ENCODE peak calls at places on chromosomes 1 and 21, in nine cellular contexts. One of them, this sample, is unnamed.

GRCh38 chr1:59071289-59071688 is 225.6 kb upstream of the FGGY start:
- DNase-seq in H9: no peak
- DNase-seq in AG04450: no peak
- DNase-seq in uterus: no peak
- DNase-seq in adrenal gland: no peak
- DNase-seq in CD4-positive, alpha-beta T cell: no peak
- DNase-seq in colonic mucosa: peak; percentile 39
- DNase-seq in thoracic aorta: no peak
- DNase-seq in body of pancreas: peak; percentile 48
- DNase-seq in this sample: no peak

GRCh38 chr1:60571811-60572210 is 498.2 kb upstream of the C1orf87 start:
- DNase-seq in colonic mucosa: no peak
- DNase-seq in AG04450: no peak
- DNase-seq in thoracic aorta: no peak
- DNase-seq in body of pancreas: no peak
- DNase-seq in CD4-positive, alpha-beta T cell: no peak
- DNase-seq in H9: no peak
- DNase-seq in adrenal gland: no peak
- DNase-seq in uterus: no peak
- DNase-seq in this sample: no peak

GRCh38 chr1:88029142-88029541 is 654.9 kb upstream of the PKN2 start:
- DNase-seq in AG04450: no peak
- DNase-seq in body of pancreas: peak; percentile 29
- DNase-seq in uterus: no peak
- DNase-seq in thoracic aorta: no peak
- DNase-seq in CD4-positive, alpha-beta T cell: no peak
- DNase-seq in adrenal gland: no peak
- DNase-seq in colonic mucosa: no peak
- DNase-seq in H9: no peak
- DNase-seq in this sample: peak; percentile 29

GRCh38 chr1:10679521-10680220 is 116.8 kb downstream of the CASZ1 start:
- DNase-seq in colonic mucosa: peak; percentile 69
- DNase-seq in CD4-positive, alpha-beta T cell: no peak
- DNase-seq in AG04450: peak; percentile 11
- DNase-seq in thoracic aorta: no peak
- DNase-seq in adrenal gland: no peak
- DNase-seq in uterus: no peak
- DNase-seq in body of pancreas: peak; percentile 69
- DNase-seq in H9: peak; percentile 91
- DNase-seq in this sample: no peak

GRCh38 chr1:3501856-3502665 is 47.6 kb downstream of the ARHGEF16 start:
- DNase-seq in colonic mucosa: peak; percentile 70
- DNase-seq in adrenal gland: peak; percentile 45
- DNase-seq in body of pancreas: peak; percentile 67
- DNase-seq in AG04450: no peak
- DNase-seq in uterus: no peak
- DNase-seq in thoracic aorta: no peak
- DNase-seq in H9: peak; percentile 90
- DNase-seq in CD4-positive, alpha-beta T cell: peak; percentile 28
- DNase-seq in this sample: peak; percentile 86

GRCh38 chr21:17536381-17536780 is 23.5 kb downstream of the CXADR start:
- DNase-seq in CD4-positive, alpha-beta T cell: no peak
- DNase-seq in uterus: no peak
- DNase-seq in AG04450: no peak
- DNase-seq in colonic mucosa: no peak
- DNase-seq in body of pancreas: no peak
- DNase-seq in thoracic aorta: no peak
- DNase-seq in adrenal gland: no peak
- DNase-seq in H9: no peak
- DNase-seq in this sample: no peak

GRCh38 chr21:42678118-42678430 is 24.7 kb downstream of the PDE9A start:
- DNase-seq in uterus: no peak
- DNase-seq in H9: no peak
- DNase-seq in CD4-positive, alpha-beta T cell: no peak
- DNase-seq in adrenal gland: no peak
- DNase-seq in AG04450: no peak
- DNase-seq in body of pancreas: no peak
- DNase-seq in colonic mucosa: no peak
- DNase-seq in thoracic aorta: no peak
- DNase-seq in this sample: no peak

GRCh38 chr1:200183637-200184036 is 156.1 kb downstream of the NR5A2 start:
- DNase-seq in thoracic aorta: no peak
- DNase-seq in uterus: no peak
- DNase-seq in body of pancreas: no peak
- DNase-seq in CD4-positive, alpha-beta T cell: no peak
- DNase-seq in colonic mucosa: no peak
- DNase-seq in AG04450: no peak
- DNase-seq in H9: no peak
- DNase-seq in adrenal gland: no peak
- DNase-seq in this sample: no peak

GRCh38 chr1:95086949-95087533 is 14.3 kb upstream of the ALG14 start:
- DNase-seq in adrenal gland: peak; percentile 36
- DNase-seq in AG04450: peak; percentile 65
- DNase-seq in uterus: no peak
- DNase-seq in body of pancreas: no peak
- DNase-seq in colonic mucosa: no peak
- DNase-seq in thoracic aorta: peak; percentile 51
- DNase-seq in H9: peak; percentile 47
- DNase-seq in CD4-positive, alpha-beta T cell: no peak
- DNase-seq in this sample: no peak

GRCh38 chr1:228941673-228942072 is 206.4 kb downstream of the RHOU start:
- DNase-seq in body of pancreas: no peak
- DNase-seq in colonic mucosa: no peak
- DNase-seq in uterus: no peak
- DNase-seq in AG04450: no peak
- DNase-seq in thoracic aorta: no peak
- DNase-seq in CD4-positive, alpha-beta T cell: no peak
- DNase-seq in adrenal gland: no peak
- DNase-seq in H9: no peak
- DNase-seq in this sample: no peak

GRCh38 chr1:230230948-230231738 is 164.1 kb downstream of the GALNT2 start:
- DNase-seq in H9: no peak
- DNase-seq in body of pancreas: peak; percentile 61
- DNase-seq in uterus: no peak
- DNase-seq in colonic mucosa: peak; percentile 58
- DNase-seq in thoracic aorta: no peak
- DNase-seq in adrenal gland: no peak
- DNase-seq in CD4-positive, alpha-beta T cell: no peak
- DNase-seq in AG04450: no peak
- DNase-seq in this sample: no peak

GRCh38 chr1:172903581-172904220 is 147.0 kb downstream of the TNFSF18 start:
- DNase-seq in H9: no peak
- DNase-seq in CD4-positive, alpha-beta T cell: no peak
- DNase-seq in body of pancreas: no peak
- DNase-seq in AG04450: no peak
- DNase-seq in thoracic aorta: no peak
- DNase-seq in uterus: no peak
- DNase-seq in adrenal gland: no peak
- DNase-seq in colonic mucosa: no peak
- DNase-seq in this sample: no peak

GRCh38 chr1:110634455-110635281 is 28.5 kb upstream of the KCNA2 start:
- DNase-seq in CD4-positive, alpha-beta T cell: peak; percentile 47
- DNase-seq in colonic mucosa: peak; percentile 51
- DNase-seq in H9: no peak
- DNase-seq in thoracic aorta: peak; percentile 25
- DNase-seq in uterus: peak; percentile 81
- DNase-seq in adrenal gland: peak; percentile 85
- DNase-seq in AG04450: peak; percentile 46
- DNase-seq in body of pancreas: peak; percentile 88
- DNase-seq in this sample: peak; percentile 35

GRCh38 chr1:97726386-97726785 is 194.4 kb downstream of the DPYD start:
- DNase-seq in CD4-positive, alpha-beta T cell: no peak
- DNase-seq in body of pancreas: no peak
- DNase-seq in thoracic aorta: no peak
- DNase-seq in colonic mucosa: no peak
- DNase-seq in adrenal gland: no peak
- DNase-seq in AG04450: no peak
- DNase-seq in H9: no peak
- DNase-seq in uterus: no peak
- DNase-seq in this sample: no peak

GRCh38 chr1:206004269-206004800 is 1.1 kb upstream of the RAB7B start:
- DNase-seq in colonic mucosa: no peak
- DNase-seq in thoracic aorta: no peak
- DNase-seq in CD4-positive, alpha-beta T cell: no peak
- DNase-seq in adrenal gland: no peak
- DNase-seq in uterus: no peak
- DNase-seq in body of pancreas: no peak
- DNase-seq in H9: no peak
- DNase-seq in AG04450: no peak
- DNase-seq in this sample: no peak

GRCh38 chr1:9651565-9652378 is at the start of gene PIK3CD:
- DNase-seq in CD4-positive, alpha-beta T cell: no peak
- DNase-seq in body of pancreas: no peak
- DNase-seq in H9: peak; percentile 61
- DNase-seq in colonic mucosa: no peak
- DNase-seq in adrenal gland: no peak
- DNase-seq in thoracic aorta: no peak
- DNase-seq in uterus: no peak
- DNase-seq in AG04450: no peak
- DNase-seq in this sample: peak; percentile 60
- TF ChIP-seq CTCF in CD4-positive, alpha-beta T cell: no peak
- TF ChIP-seq CTCF in body of pancreas: no peak
- TF ChIP-seq CTCF in H9: no peak
- TF ChIP-seq CTCF in colonic mucosa: no peak
- TF ChIP-seq CTCF in adrenal gland: no peak
- TF ChIP-seq CTCF in thoracic aorta: no peak
- TF ChIP-seq CTCF in uterus: no peak
- TF ChIP-seq CTCF in AG04450: no peak
- TF ChIP-seq CTCF in this sample: no peak

GRCh38 chr1:201779351-201779880 is 49.5 kb upstream of the IPO9 start:
- DNase-seq in body of pancreas: no peak
- DNase-seq in colonic mucosa: no peak
- DNase-seq in thoracic aorta: no peak
- DNase-seq in CD4-positive, alpha-beta T cell: no peak
- DNase-seq in H9: no peak
- DNase-seq in adrenal gland: no peak
- DNase-seq in uterus: no peak
- DNase-seq in AG04450: no peak
- DNase-seq in this sample: no peak
- H3K27ac ChIP-seq in body of pancreas: no peak overlapping the region
- H3K27ac ChIP-seq in colonic mucosa: no peak overlapping the region
- H3K27ac ChIP-seq in thoracic aorta: peak overlapping the region; percentile 88
- H3K27ac ChIP-seq in CD4-positive, alpha-beta T cell: no peak overlapping the region
- H3K27ac ChIP-seq in H9: no peak overlapping the region
- H3K27ac ChIP-seq in adrenal gland: no peak overlapping the region
- H3K27ac ChIP-seq in uterus: peak overlapping the region; percentile 50
- H3K27ac ChIP-seq in AG04450: no peak overlapping the region
- H3K27ac ChIP-seq in this sample: no peak overlapping the region

GRCh38 chr1:232319518-232319917 is 310.4 kb downstream of the SIPA1L2 start:
- DNase-seq in AG04450: no peak
- DNase-seq in uterus: no peak
- DNase-seq in H9: no peak
- DNase-seq in body of pancreas: no peak
- DNase-seq in CD4-positive, alpha-beta T cell: no peak
- DNase-seq in thoracic aorta: no peak
- DNase-seq in colonic mucosa: no peak
- DNase-seq in adrenal gland: no peak
- DNase-seq in this sample: no peak

GRCh38 chr1:232318143-232318542 is 311.8 kb downstream of the SIPA1L2 start:
- DNase-seq in uterus: no peak
- DNase-seq in AG04450: no peak
- DNase-seq in CD4-positive, alpha-beta T cell: no peak
- DNase-seq in H9: no peak
- DNase-seq in body of pancreas: no peak
- DNase-seq in adrenal gland: no peak
- DNase-seq in colonic mucosa: no peak
- DNase-seq in thoracic aorta: no peak
- DNase-seq in this sample: no peak

GRCh38 chr1:232317336-232317735 is 312.6 kb downstream of the SIPA1L2 start:
- DNase-seq in H9: no peak
- DNase-seq in uterus: no peak
- DNase-seq in adrenal gland: no peak
- DNase-seq in colonic mucosa: no peak
- DNase-seq in body of pancreas: no peak
- DNase-seq in thoracic aorta: no peak
- DNase-seq in AG04450: no peak
- DNase-seq in CD4-positive, alpha-beta T cell: no peak
- DNase-seq in this sample: no peak

GRCh38 chr1:232316864-232317263 is 313.1 kb downstream of the SIPA1L2 start:
- DNase-seq in adrenal gland: no peak
- DNase-seq in colonic mucosa: no peak
- DNase-seq in CD4-positive, alpha-beta T cell: no peak
- DNase-seq in uterus: no peak
- DNase-seq in AG04450: no peak
- DNase-seq in thoracic aorta: no peak
- DNase-seq in H9: no peak
- DNase-seq in body of pancreas: no peak
- DNase-seq in this sample: no peak

GRCh38 chr1:232319106-232319505 is 310.8 kb downstream of the SIPA1L2 start:
- DNase-seq in colonic mucosa: no peak
- DNase-seq in AG04450: no peak
- DNase-seq in adrenal gland: no peak
- DNase-seq in body of pancreas: no peak
- DNase-seq in CD4-positive, alpha-beta T cell: no peak
- DNase-seq in uterus: no peak
- DNase-seq in thoracic aorta: no peak
- DNase-seq in H9: no peak
- DNase-seq in this sample: no peak
- TF ChIP-seq CTCF in colonic mucosa: no peak
- TF ChIP-seq CTCF in AG04450: no peak
- TF ChIP-seq CTCF in adrenal gland: no peak
- TF ChIP-seq CTCF in body of pancreas: no peak
- TF ChIP-seq CTCF in CD4-positive, alpha-beta T cell: no peak
- TF ChIP-seq CTCF in uterus: no peak
- TF ChIP-seq CTCF in thoracic aorta: no peak
- TF ChIP-seq CTCF in H9: no peak
- TF ChIP-seq CTCF in this sample: no peak

GRCh38 chr1:244851546-244852231 is 12.7 kb downstream of the HNRNPU start:
- DNase-seq in colonic mucosa: no peak
- DNase-seq in adrenal gland: peak; percentile 66
- DNase-seq in thoracic aorta: no peak
- DNase-seq in H9: no peak
- DNase-seq in CD4-positive, alpha-beta T cell: no peak
- DNase-seq in AG04450: no peak
- DNase-seq in body of pancreas: no peak
- DNase-seq in uterus: no peak
- DNase-seq in this sample: no peak

GRCh38 chr1:244846653-244847052 is 11.2 kb downstream of the COX20 start:
- DNase-seq in thoracic aorta: no peak
- DNase-seq in AG04450: no peak
- DNase-seq in adrenal gland: no peak
- DNase-seq in colonic mucosa: no peak
- DNase-seq in body of pancreas: no peak
- DNase-seq in uterus: no peak
- DNase-seq in CD4-positive, alpha-beta T cell: no peak
- DNase-seq in H9: no peak
- DNase-seq in this sample: no peak

GRCh38 chr1:244850896-244851295 is 13.4 kb downstream of the HNRNPU start:
- DNase-seq in AG04450: no peak
- DNase-seq in uterus: no peak
- DNase-seq in thoracic aorta: no peak
- DNase-seq in CD4-positive, alpha-beta T cell: no peak
- DNase-seq in H9: no peak
- DNase-seq in adrenal gland: no peak
- DNase-seq in colonic mucosa: no peak
- DNase-seq in body of pancreas: no peak
- DNase-seq in this sample: no peak

GRCh38 chr1:244850099-244850852 is 14.1 kb downstream of the HNRNPU start:
- DNase-seq in colonic mucosa: no peak
- DNase-seq in AG04450: no peak
- DNase-seq in body of pancreas: no peak
- DNase-seq in CD4-positive, alpha-beta T cell: no peak
- DNase-seq in thoracic aorta: no peak
- DNase-seq in H9: no peak
- DNase-seq in adrenal gland: no peak
- DNase-seq in uterus: no peak
- DNase-seq in this sample: no peak

GRCh38 chr1:244849189-244849866 is 13.9 kb downstream of the COX20 start:
- DNase-seq in body of pancreas: no peak
- DNase-seq in AG04450: no peak
- DNase-seq in thoracic aorta: no peak
- DNase-seq in adrenal gland: no peak
- DNase-seq in CD4-positive, alpha-beta T cell: no peak
- DNase-seq in colonic mucosa: no peak
- DNase-seq in uterus: no peak
- DNase-seq in H9: no peak
- DNase-seq in this sample: no peak
- H3K27ac ChIP-seq in body of pancreas: no peak overlapping the region
- H3K27ac ChIP-seq in AG04450: no peak overlapping the region
- H3K27ac ChIP-seq in thoracic aorta: no peak overlapping the region
- H3K27ac ChIP-seq in adrenal gland: no peak overlapping the region
- H3K27ac ChIP-seq in CD4-positive, alpha-beta T cell: no peak overlapping the region
- H3K27ac ChIP-seq in colonic mucosa: no peak overlapping the region
- H3K27ac ChIP-seq in uterus: no peak overlapping the region
- H3K27ac ChIP-seq in H9: no peak overlapping the region
- H3K27ac ChIP-seq in this sample: no peak overlapping the region

This sample was measured in right lobe of liver.